ENCODE peak calls at places on chromosome 21, in four cellular contexts. V, R, K and L are unnamed samples.

GRCh38 chr21:25188639-25189038 is 418.6 kb downstream of the MRPL39 start:
- ATAC-seq in V (no peak), R (no peak), K (no peak), L (no peak)

GRCh38 chr21:18030248-18030647 is 211.1 kb upstream of the C21orf91 start:
- ATAC-seq in R (no peak), V (no peak), K (no peak), L (no peak)

GRCh38 chr21:32087452-32087851 is 191.4 kb downstream of the MIS18A start:
- ATAC-seq in K (no peak), V (no peak), R (no peak), L (no peak)

GRCh38 chr21:29155118-29155932 is 24.9 kb downstream of the MAP3K7CL start:
- ATAC-seq in K (peak; percentile 45), V (peak; percentile 94), R (peak; percentile 91), L (peak; percentile 83)

GRCh38 chr21:18832950-18833349 is 429.4 kb upstream of the TMPRSS15 start:
- ATAC-seq in K (no peak), R (no peak), V (no peak), L (no peak)

GRCh38 chr21:30684506-30684905 is 34.1 kb downstream of the KRTAP21-3 start:
- ATAC-seq in V (no peak), K (no peak), R (no peak), L (no peak)

GRCh38 chr21:17539743-17540341 is 27.0 kb downstream of the CXADR start:
- ATAC-seq in V (peak; percentile 62), R (no peak), K (no peak), L (no peak)

GRCh38 chr21:14080040-14080763 is 130.6 kb downstream of the LIPI start:
- ATAC-seq in K (no peak), R (no peak), V (no peak), L (no peak)

GRCh38 chr21:23017989-23018388 is 2019.8 kb downstream of the NCAM2 start:
- ATAC-seq in K (no peak), V (no peak), R (no peak), L (no peak)

GRCh38 chr21:25912402-25912746 is 177.6 kb downstream of the GABPA start:
- ATAC-seq in K (no peak), R (no peak), V (no peak), L (peak; percentile 41)

GRCh38 chr21:15006594-15007230 is 58.1 kb downstream of the NRIP1 start:
- ATAC-seq in K (no peak), R (peak; percentile 30), V (no peak), L (no peak)

GRCh38 chr21:15430577-15430976 is 299.2 kb upstream of the USP25 start:
- ATAC-seq in V (peak; percentile 53), R (no peak), K (no peak), L (no peak)

GRCh38 chr21:42636535-42636914 is 16.9 kb upstream of the PDE9A start:
- ATAC-seq in V (peak; percentile 66), R (no peak), K (peak; percentile 31), L (peak; percentile 84)

GRCh38 chr21:32412998-32413504 is 545 bp downstream of the EVA1C start:
- ATAC-seq in K (peak; percentile 2), V (peak; percentile 31), R (peak; percentile 10), L (peak; percentile 4)

GRCh38 chr21:31252091-31252490 is 92.0 kb downstream of the TIAM1 start:
- ATAC-seq in R (no peak), K (no peak), V (no peak), L (no peak)

GRCh38 chr21:30718239-30718909 is at the start of gene KRTAP21-3:
- ATAC-seq in V (no peak), R (no peak), K (no peak), L (no peak)

GRCh38 chr21:16211339-16212303 is 481.8 kb downstream of the USP25 start:
- ATAC-seq in K (no peak), V (peak; percentile 23), R (no peak), L (peak; percentile 16)

GRCh38 chr21:31457675-31458074 is 113.6 kb upstream of the TIAM1 start:
- ATAC-seq in V (no peak), K (no peak), R (no peak), L (no peak)

GRCh38 chr21:14901482-14901958 is 163.3 kb downstream of the NRIP1 start:
- ATAC-seq in K (no peak), V (no peak), R (no peak), L (no peak)

GRCh38 chr21:25636727-25637126 is 2.3 kb upstream of the JAM2 start:
- ATAC-seq in V (no peak), K (no peak), R (no peak), L (no peak)

GRCh38 chr21:17513214-17514123 is 626 bp downstream of the CXADR start:
- ATAC-seq in R (peak; percentile 83), K (peak; percentile 51), V (peak; percentile 62), L (peak; percentile 54)

GRCh38 chr21:31201144-31201543 is 142.9 kb downstream of the TIAM1 start:
- ATAC-seq in R (no peak), V (peak; percentile 44), K (no peak), L (peak; percentile 55)

GRCh38 chr21:28791595-28792282 is 200.9 kb downstream of the LTN1 start:
- ATAC-seq in R (no peak), V (no peak), K (no peak), L (no peak)

GRCh38 chr21:29196664-29197052 is 66.2 kb downstream of the MAP3K7CL start:
- ATAC-seq in R (no peak), V (peak; percentile 22), K (no peak), L (no peak)

GRCh38 chr21:31343680-31344480 is at the start of gene TIAM1:
- ATAC-seq in V (peak; percentile 93), K (no peak), R (peak; percentile 68), L (peak; percentile 84)

GRCh38 chr21:10575311-10575667 is 53.9 kb downstream of the TPTE start:
- ATAC-seq in V (peak; percentile 15), K (peak; percentile 21), R (peak; percentile 56), L (no peak)

GRCh38 chr21:29166853-29167252 is 36.4 kb downstream of the MAP3K7CL start:
- ATAC-seq in R (peak; percentile 58), K (peak; percentile 40), V (no peak), L (no peak)

GRCh38 chr21:16865612-16866011 is 647.2 kb upstream of the CXADR start:
- ATAC-seq in K (no peak), V (no peak), R (no peak), L (no peak)

GRCh38 chr21:15022608-15023261 is 42.1 kb downstream of the NRIP1 start:
- ATAC-seq in R (no peak), K (no peak), V (no peak), L (no peak)

GRCh38 chr21:31195334-31196015 is 148.6 kb downstream of the TIAM1 start:
- ATAC-seq in K (no peak), R (no peak), V (no peak), L (no peak)

GRCh38 chr21:25509862-25510261 is 97.4 kb downstream of the MRPL39 start:
- ATAC-seq in R (no peak), V (no peak), K (no peak), L (no peak)

GRCh38 chr21:28538987-28539622 is 453.6 kb downstream of the LTN1 start:
- ATAC-seq in R (no peak), V (no peak), K (no peak), L (no peak)

GRCh38 chr21:25881524-25882376 is 147.0 kb downstream of the GABPA start:
- ATAC-seq in R (peak; percentile 71), V (peak; percentile 91), K (peak; percentile 69), L (peak; percentile 58)

GRCh38 chr21:32279377-32279680 is 480 bp upstream of the MIS18A start:
- ATAC-seq in R (no peak), V (no peak), K (no peak), L (no peak)

DNA sequence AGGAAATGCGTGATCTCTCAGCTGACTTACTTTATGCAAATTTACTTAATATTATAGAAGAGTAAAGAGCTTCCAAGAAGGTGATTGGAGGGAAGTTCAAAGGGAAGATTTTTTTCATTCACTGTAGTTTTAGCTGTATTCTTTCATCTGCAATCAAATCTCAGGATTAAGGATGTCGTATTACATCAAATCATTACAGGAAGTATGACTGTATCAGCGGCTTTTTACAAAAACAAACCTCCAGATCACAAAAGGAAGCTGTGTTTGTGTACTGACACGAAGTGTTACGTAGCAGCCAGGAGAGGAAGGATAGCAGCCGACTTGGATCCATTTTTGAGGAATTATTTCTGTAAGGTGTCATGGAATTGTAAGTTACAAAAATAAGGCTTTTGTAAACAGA is 49.6 kb downstream of the KCNJ15 start:
- ATAC-seq in V (peak; percentile 35), R (no peak), K (no peak), L (no peak)
- H3K36me3 ChIP-seq in V (no peaks in the 10 kb centered on the region), R (no peaks in the 10 kb centered on the region), K (no peaks in the 10 kb centered on the region), L (no peaks in the 10 kb centered on the region)

DNA sequence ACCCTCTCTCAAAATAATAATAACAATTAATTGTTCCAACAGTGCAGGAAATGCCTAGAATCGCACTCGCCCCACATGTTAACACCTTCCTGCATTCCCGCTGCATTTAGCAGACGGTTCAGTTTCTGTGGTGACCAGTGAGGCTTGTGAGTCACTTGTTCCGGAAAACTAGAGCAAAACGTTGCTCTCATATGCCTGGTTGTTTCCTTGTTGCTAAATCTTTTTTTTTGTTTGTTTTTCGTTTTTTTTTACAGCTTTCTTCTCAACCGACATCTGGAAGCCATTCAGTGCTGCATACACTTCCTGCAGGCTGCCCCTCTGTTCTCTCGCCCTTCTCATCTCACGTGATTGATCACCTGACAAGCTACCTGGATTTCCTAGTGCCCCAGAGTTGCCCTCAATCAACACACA is 56.9 kb upstream of the TMPRSS2 start:
- ATAC-seq in K (peak; percentile 81), R (no peak), V (no peak), L (no peak)
- H3K27ac ChIP-seq in K (peak overlapping the region; percentile 71), R (no peak overlapping the region), V (peak overlapping the region; percentile 40), L (no peak overlapping the region)

GRCh38 chr21:34550400-34550799 is 38.4 kb upstream of the KCNE1 start:
- ATAC-seq in K (no peak), V (no peak), R (no peak), L (no peak)

GRCh38 chr21:34557261-34557660 is 45.3 kb upstream of the KCNE1 start:
- ATAC-seq in K (no peak), V (no peak), R (no peak), L (no peak)

GRCh38 chr21:34554227-34554626 is 42.2 kb upstream of the KCNE1 start:
- ATAC-seq in R (no peak), K (no peak), V (no peak), L (no peak)

GRCh38 chr21:34552324-34553198 is 40.6 kb upstream of the KCNE1 start:
- ATAC-seq in K (peak; percentile 45), V (no peak), R (no peak), L (no peak)

GRCh38 chr21:34553199-34553952 is 41.4 kb upstream of the KCNE1 start:
- ATAC-seq in V (no peak), R (no peak), K (peak; percentile 63), L (no peak)
- H3K4me3 ChIP-seq in V (no peak overlapping the region), R (no peak overlapping the region), K (no peak overlapping the region), L (no peak overlapping the region)

GRCh38 chr21:27260728-27261127 is 293.8 kb upstream of the ADAMTS5 start:
- ATAC-seq in R (no peak), K (no peak), V (no peak), L (no peak)

GRCh38 chr21:27258222-27258621 is 291.3 kb upstream of the ADAMTS5 start:
- ATAC-seq in K (no peak), V (no peak), R (no peak), L (no peak)

GRCh38 chr21:27258756-27259429 is 292.0 kb upstream of the ADAMTS5 start:
- ATAC-seq in V (no peak), K (no peak), R (no peak), L (no peak)

GRCh38 chr21:27265492-27265891 is 298.6 kb upstream of the ADAMTS5 start:
- ATAC-seq in V (no peak), K (no peak), R (no peak), L (no peak)

DNA sequence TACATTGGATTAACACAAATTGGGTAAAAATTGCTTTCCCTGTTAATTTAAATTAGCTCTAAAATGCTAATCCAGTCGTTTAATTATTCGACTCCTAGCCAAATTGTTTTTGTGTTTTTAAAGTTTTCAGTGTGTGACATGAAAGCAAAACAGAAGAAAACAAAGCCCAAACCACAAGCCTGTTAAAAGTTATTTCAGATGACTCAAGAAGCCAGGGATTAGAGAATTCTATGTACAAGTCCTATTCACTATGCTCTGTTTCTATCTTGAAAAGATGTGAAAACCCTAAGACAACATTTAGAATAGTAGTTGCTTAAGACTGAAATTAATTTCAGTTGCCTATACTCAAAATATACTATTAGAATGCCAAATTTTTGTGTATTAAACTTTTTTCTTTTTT is 294.8 kb upstream of the ADAMTS5 start:
- ATAC-seq in R (no peak), V (no peak), K (no peak), L (no peak)
- H3K36me3 ChIP-seq in R (no peaks in the 10 kb centered on the region), V (no peaks in the 10 kb centered on the region), K (no peaks in the 10 kb centered on the region), L (no peaks in the 10 kb centered on the region)